ENCODE peak calls at places on chromosomes 13 and 19, in six cellular contexts. D is uterus, F is K562, S is ascending aorta, P is IMR-90, I is astrocyte. V is an unnamed sample.

GRCh38 chr19:38665219-38665931 is 17.9 kb downstream of the ACTN4 start:
- DNase-seq in P (no peak), S (no peak), D (no peak), I (no peak), F (no peak), V (no peak)

GRCh38 chr19:55258476-55258827 is 365 bp downstream of the PPP6R1 start:
- DNase-seq in S (no peak), F (peak; percentile 51), P (no peak), D (no peak), I (peak; percentile 14), V (no peak)

GRCh38 chr19:2659856-2660432 is 42.5 kb downstream of the GNG7 start:
- DNase-seq in P (no peak), D (no peak), F (no peak), S (no peak), I (no peak), V (no peak)

GRCh38 chr13:79631260-79631659 is 150.3 kb downstream of the NDFIP2 start:
- DNase-seq in F (no peak), I (peak; percentile 61), P (peak; percentile 49), S (no peak), D (no peak), V (no peak)

GRCh38 chr13:83879431-83880171 is 2.7 kb downstream of the SLITRK1 start:
- DNase-seq in P (no peak), I (peak; percentile 14), F (no peak), D (no peak), S (no peak), V (no peak)

GRCh38 chr13:93270769-93271753 is 44.5 kb downstream of the GPC6 start:
- DNase-seq in I (no peak), F (no peak), D (no peak), P (peak; percentile 44), S (no peak), V (no peak)

GRCh38 chr19:2080336-2080988 is 15.7 kb downstream of the MOB3A start:
- DNase-seq in S (no peak), I (no peak), F (no peak), D (no peak), P (no peak), V (no peak)

GRCh38 chr19:18021121-18021755 is 13.3 kb downstream of the ARRDC2 start:
- DNase-seq in I (peak; percentile 69), P (peak; percentile 88), D (peak; percentile 81), F (peak; percentile 83), S (peak; percentile 75), V (peak; percentile 86)

GRCh38 chr19:23260956-23261355 is 10.8 kb upstream of the ZNF724 start:
- DNase-seq in D (no peak), I (no peak), P (no peak), S (no peak), F (no peak), V (no peak)

GRCh38 chr19:24069907-24070657 is 16.9 kb upstream of the ZNF254 start:
- DNase-seq in P (peak; percentile 47), I (peak; percentile 14), F (no peak), S (no peak), D (no peak), V (no peak)

GRCh38 chr13:21616205-21616604 is 12.2 kb upstream of the MICU2 start:
- DNase-seq in D (no peak), I (no peak), F (no peak), P (no peak), S (no peak), V (no peak)
- H3K4me3 ChIP-seq in D (no peak overlapping the region), I (no peak overlapping the region), F (no peak overlapping the region), P (no peak overlapping the region), S (no peak overlapping the region), V (peak overlapping the region; percentile 40)

GRCh38 chr13:45931211-45931610 is 79.7 kb upstream of the SIAH3 start:
- DNase-seq in S (no peak), I (no peak), F (no peak), P (no peak), D (no peak), V (no peak)
- TF ChIP-seq CTCF in S (no peak), I (no peak), F (no peak), P (no peak), D (no peak), V (no peak)

GRCh38 chr19:13835791-13836723 is 40.8 kb downstream of the ZSWIM4 start:
- DNase-seq in F (no peak), D (peak; percentile 50), P (no peak), S (no peak), I (no peak), V (no peak)
- H3K4me1 ChIP-seq in F (peaks cover 69% of the 10 kb centered on the region), D (peaks cover 31% of the 10 kb centered on the region), P (peaks cover 38% of the 10 kb centered on the region), S (peaks cover 38% of the 10 kb centered on the region), I (peaks cover 49% of the 10 kb centered on the region), V (no peaks in the 10 kb centered on the region)

DNA sequence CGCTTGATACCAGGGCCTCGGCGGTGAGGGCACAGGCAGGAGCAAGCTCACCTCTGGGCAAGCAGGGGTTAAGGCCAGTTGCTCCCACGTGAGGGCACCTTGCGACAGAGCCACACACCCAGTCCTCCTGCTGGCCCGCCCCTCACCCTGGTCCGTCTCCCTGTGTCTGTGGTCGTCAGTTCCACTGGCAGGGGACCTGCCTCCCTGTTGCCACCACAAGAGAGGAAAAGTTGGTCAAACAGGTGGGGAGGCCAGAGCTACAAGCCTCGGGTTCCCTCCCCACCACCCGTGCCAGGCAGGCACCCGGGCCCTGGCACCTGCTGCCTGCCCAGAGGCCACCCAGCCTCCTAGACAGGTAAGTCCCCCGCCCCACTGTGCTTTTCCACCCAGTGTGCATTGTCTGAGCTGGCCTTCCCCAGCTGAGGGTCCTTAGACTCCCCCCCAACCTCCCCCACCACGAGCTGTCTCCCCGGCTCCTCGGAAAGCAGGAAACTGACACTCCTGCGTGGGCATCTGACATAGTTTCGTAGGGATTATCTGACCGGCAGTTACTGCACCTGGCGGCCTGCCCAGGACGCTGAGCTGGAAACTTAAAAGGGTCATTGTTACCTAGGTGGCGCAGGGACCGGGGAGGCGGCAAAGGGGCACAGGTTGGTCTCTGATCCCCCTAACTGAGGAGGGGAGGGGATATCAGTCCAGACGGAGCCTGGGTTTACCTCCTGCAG is at the start of gene TJP3:
- DNase-seq in S (no peak), I (peak; percentile 20), F (peak; percentile 45), P (peak; percentile 39), D (no peak), V (peak; percentile 87)
- H3K4me3 ChIP-seq in S (no peak within 1 kb of the TSS), I (no peak within 1 kb of the TSS), F (no peak within 1 kb of the TSS), P (no peak within 1 kb of the TSS), D (no peak within 1 kb of the TSS), V (peak within 1 kb of the TSS; percentile 30)

V was measured in Peyer's patch.